ENCODE peak calls at places on chromosomes 7 and 10, in eight cellular contexts. Q is glutamatergic neuron, Z is NCI-H1436, S is astrocyte of the spinal cord, X is sigmoid colon, J is erythroblast, H is NCI-H1930, E is gastrocnemius medialis. V is an unnamed sample.

GRCh38 chr10:60130130-60130579 is 223.8 kb upstream of the CCDC6 start:
- DNase-seq in Q (peak; percentile 51), Z (no peak), S (no peak), X (no peak), J (no peak), H (no peak), E (no peak), V (no peak)

GRCh38 chr7:158007697-158008257 is 579.8 kb downstream of the PTPRN2 start:
- DNase-seq in Q (no peak), Z (no peak), S (no peak), X (no peak), J (no peak), H (no peak), E (no peak), V (no peak)

GRCh38 chr7:95190515-95190914 is 133.8 kb downstream of the PON1 start:
- DNase-seq in Q (no peak), Z (no peak), S (no peak), X (no peak), J (peak; percentile 6), H (no peak), E (no peak), V (no peak)

GRCh38 chr10:103130910-103131309 is 62.2 kb downstream of the NT5C2 start:
- DNase-seq in Q (no peak), Z (no peak), S (no peak), X (no peak), J (no peak), H (no peak), E (no peak), V (no peak)

GRCh38 chr10:43684198-43684559 is 35.5 kb upstream of the ZNF32 start:
- DNase-seq in Q (no peak), Z (no peak), S (no peak), X (peak; percentile 63), J (no peak), H (no peak), E (no peak), V (no peak)

GRCh38 chr10:79129361-79129997 is 60.7 kb downstream of the ZMIZ1 start:
- DNase-seq in Q (peak; percentile 86), Z (no peak), S (peak; percentile 73), X (no peak), J (no peak), H (no peak), E (no peak), V (no peak)

GRCh38 chr10:72740526-72740925 is 48.6 kb downstream of the MCU start:
- DNase-seq in Q (no peak), Z (peak; percentile 15), S (peak; percentile 72), X (peak; percentile 68), J (no peak), H (no peak), E (peak; percentile 65), V (no peak)

GRCh38 chr10:8305871-8306652 is 251.6 kb downstream of the GATA3 start:
- DNase-seq in Q (no peak), Z (no peak), S (peak; percentile 52), X (no peak), J (no peak), H (no peak), E (no peak), V (no peak)

GRCh38 chr7:148877517-148877916 is 6.6 kb downstream of the EZH2 start:
- DNase-seq in Q (no peak), Z (no peak), S (no peak), X (no peak), J (no peak), H (no peak), E (no peak), V (no peak)

GRCh38 chr10:68032113-68032512 is 43.0 kb downstream of the HERC4 start:
- DNase-seq in Q (no peak), Z (no peak), S (no peak), X (no peak), J (peak; percentile 73), H (no peak), E (no peak), V (no peak)

GRCh38 chr10:17394854-17395253 is 59.5 kb downstream of the ST8SIA6 start:
- DNase-seq in Q (no peak), Z (no peak), S (no peak), X (no peak), J (no peak), H (no peak), E (no peak), V (no peak)

GRCh38 chr7:127745445-127745844 is 93.5 kb downstream of the SND1 start:
- DNase-seq in Q (no peak), Z (no peak), S (no peak), X (no peak), J (no peak), H (no peak), E (no peak), V (no peak)

V was measured in HL-60.